ENCODE peak calls at places on chromosome 18, in four cellular contexts. I is K562, W is HCT116, R is HepG2. T is an unnamed sample.

GRCh38 chr18:63553117-63553516 is 10.9 kb downstream of the SERPINB12 start:
- DNase-seq in R (no peak), W (peak), I (no peak), T (no peak)

GRCh38 chr18:12038082-12038660 is 55.5 kb upstream of the ANKRD62 start:
- DNase-seq in R (no peak), W (no peak), I (no peak), T (no peak)

GRCh38 chr18:78612318-78612717 is 367.3 kb upstream of the SALL3 start:
- DNase-seq in R (no peak), W (no peak), I (no peak), T (no peak)

GRCh38 chr18:35189510-35189909 is 51.3 kb upstream of the ZNF397 start:
- DNase-seq in I (no peak), R (no peak), W (no peak), T (no peak)

GRCh38 chr18:66316708-66317107 is 287.2 kb downstream of the CDH19 start:
- DNase-seq in W (no peak), I (no peak), R (no peak), T (no peak)

GRCh38 chr18:12056034-12056883 is 37.4 kb upstream of the ANKRD62 start:
- DNase-seq in W (no peak), I (no peak), R (no peak), T (no peak)

GRCh38 chr18:35949090-35949489 is 23.4 kb upstream of the RMP24 start:
- DNase-seq in I (no peak), R (no peak), W (no peak), T (no peak)

GRCh38 chr18:77058186-77058847 is 74.3 kb downstream of the MBP start:
- DNase-seq in R (no peak), W (no peak), I (no peak), T (no peak)

GRCh38 chr18:26546170-26546874 is 2.0 kb downstream of the KCTD1 start:
- DNase-seq in I (no peak), R (no peak), W (no peak), T (no peak)

GRCh38 chr18:63619661-63620060 is 24.4 kb downstream of the SERPINB4 start:
- DNase-seq in I (no peak), R (no peak), W (no peak), T (no peak)

GRCh38 chr18:21191596-21192307 is 50.3 kb upstream of the GREB1L start:
- DNase-seq in R (peak), W (peak), I (peak), T (no peak)

GRCh38 chr18:62449490-62450104 is 73.2 kb upstream of the ZCCHC2 start:
- DNase-seq in W (no peak), I (no peak), R (no peak), T (no peak)

GRCh38 chr18:51603111-51603510 is 405.6 kb upstream of the MEX3C start:
- DNase-seq in R (no peak), I (no peak), W (no peak), T (no peak)

GRCh38 chr18:21912339-21913239 is 172.0 kb downstream of the MIB1 start:
- DNase-seq in I (no peak), R (no peak), W (no peak), T (no peak)

GRCh38 chr18:12776821-12777471 is 74.1 kb downstream of the PSMG2 start:
- DNase-seq in R (no peak), I (no peak), W (no peak), T (no peak)

GRCh38 chr18:65955747-65956146 is 204.9 kb downstream of the CDH7 start:
- DNase-seq in R (no peak), I (no peak), W (no peak), T (no peak)

GRCh38 chr18:28159055-28159454 is 17.9 kb downstream of the CDH2 start:
- DNase-seq in R (no peak), I (no peak), W (no peak), T (no peak)
- TF ChIP-seq TCF7L2 in R (no peak), I (no peak), W (no peak), T (no peak)

DNA sequence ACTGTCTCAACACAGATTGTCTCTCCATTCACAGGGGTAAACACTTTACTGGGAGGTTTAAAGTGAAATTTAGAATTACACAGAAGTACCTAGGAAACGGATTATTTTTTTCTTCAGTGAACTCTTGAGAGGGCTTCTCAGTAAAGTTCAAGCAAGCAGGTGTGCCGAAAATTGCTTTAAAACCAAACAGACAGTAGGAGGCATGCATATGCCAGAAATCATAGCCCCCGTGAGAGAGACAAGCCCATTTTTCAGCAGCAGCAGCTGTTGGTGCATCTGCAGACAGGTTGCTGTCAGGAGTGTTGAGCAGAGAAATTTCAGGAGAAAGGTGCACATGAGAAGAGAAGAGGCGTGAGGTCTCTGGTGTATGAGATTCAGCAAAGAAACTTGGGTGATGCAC is 2115.5 kb upstream of the CELF4 start:
- DNase-seq in W (no peak), R (no peak), I (no peak), T (no peak)
- TF ChIP-seq CTCF in W (no peak), R (peak), I (no peak), T (no peak)

GRCh38 chr18:53266850-53267249 is 926.9 kb downstream of the DCC start:
- DNase-seq in R (no peak), I (no peak), W (no peak), T (no peak)

DNA sequence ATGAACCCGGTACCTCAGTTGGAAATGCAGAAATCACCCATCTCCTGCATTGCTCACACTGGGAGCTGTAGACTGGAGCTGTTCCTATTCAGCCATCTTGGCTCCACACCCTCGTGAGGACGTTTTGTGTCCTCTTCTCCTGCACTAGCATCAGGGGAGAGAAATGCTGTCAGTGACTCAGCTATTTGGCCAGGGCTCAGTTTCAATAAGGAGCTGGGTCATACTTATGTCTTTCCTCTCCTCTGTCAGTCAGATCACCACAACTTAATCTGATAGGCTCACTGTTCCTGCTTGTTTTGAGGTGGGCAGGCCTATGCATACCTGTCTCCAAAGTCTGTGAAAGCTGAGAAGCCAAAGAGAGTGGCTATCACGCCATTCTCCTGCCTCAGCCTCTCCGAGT is 921.2 kb downstream of the DCC start:
- DNase-seq in I (no peak), W (no peak), R (no peak), T (no peak)
- H3K27ac ChIP-seq in I (no peak), W (no peak), R (no peak), T (no peak)

GRCh38 chr18:75502286-75502685 is 74.8 kb upstream of the SMIM21 start:
- DNase-seq in W (no peak), I (no peak), R (no peak), T (no peak)
- TF ChIP-seq TCF7L2 in W (no peak), I (no peak), R (no peak), T (no peak)

GRCh38 chr18:49398331-49398730 is 62.1 kb downstream of the DYM start:
- DNase-seq in I (no peak), R (no peak), W (no peak), T (no peak)
- TF ChIP-seq CTCF in I (no peak), R (no peak), W (no peak), T (no peak)

DNA sequence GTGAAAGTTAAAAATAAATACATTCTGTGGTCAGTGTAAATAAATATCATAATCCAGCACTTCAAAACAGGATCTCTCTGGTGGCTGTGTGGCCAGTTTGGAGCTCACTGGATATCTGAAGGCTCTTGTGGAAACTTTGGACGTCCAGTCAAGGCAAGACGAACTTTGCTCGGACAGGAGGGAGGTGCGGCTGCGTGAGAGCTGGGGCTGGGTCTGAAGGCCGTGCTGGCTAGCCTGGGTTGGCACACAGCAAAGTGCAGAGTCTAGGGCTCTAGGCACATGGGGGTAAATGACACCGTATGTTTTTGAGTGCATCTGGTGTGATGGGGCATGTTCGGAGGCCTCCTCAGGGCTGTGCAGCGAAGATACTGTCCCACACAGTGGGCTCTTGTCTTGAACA is 78.9 kb upstream of the TXNDC2 start:
- DNase-seq in W (no peak), I (no peak), R (peak), T (no peak)
- H3K27ac ChIP-seq in W (no peak), I (no peak), R (peak), T (peak)

GRCh38 chr18:55404136-55404810 is 183.7 kb downstream of the TCF4 start:
- DNase-seq in R (no peak), I (no peak), W (no peak), T (no peak)

GRCh38 chr18:55405655-55406373 is 182.2 kb downstream of the TCF4 start:
- DNase-seq in W (no peak), I (peak), R (no peak), T (no peak)

GRCh38 chr18:55406374-55407045 is 181.5 kb downstream of the TCF4 start:
- DNase-seq in R (no peak), W (no peak), I (no peak), T (no peak)

GRCh38 chr18:55403555-55403954 is 184.4 kb downstream of the TCF4 start:
- DNase-seq in W (no peak), R (no peak), I (no peak), T (no peak)

GRCh38 chr18:55404811-55405654 is 183.0 kb downstream of the TCF4 start:
- DNase-seq in I (no peak), R (no peak), W (no peak), T (no peak)
- TF ChIP-seq TCF7L2 in I (no peak), R (no peak), W (no peak), T (no peak)

DNA sequence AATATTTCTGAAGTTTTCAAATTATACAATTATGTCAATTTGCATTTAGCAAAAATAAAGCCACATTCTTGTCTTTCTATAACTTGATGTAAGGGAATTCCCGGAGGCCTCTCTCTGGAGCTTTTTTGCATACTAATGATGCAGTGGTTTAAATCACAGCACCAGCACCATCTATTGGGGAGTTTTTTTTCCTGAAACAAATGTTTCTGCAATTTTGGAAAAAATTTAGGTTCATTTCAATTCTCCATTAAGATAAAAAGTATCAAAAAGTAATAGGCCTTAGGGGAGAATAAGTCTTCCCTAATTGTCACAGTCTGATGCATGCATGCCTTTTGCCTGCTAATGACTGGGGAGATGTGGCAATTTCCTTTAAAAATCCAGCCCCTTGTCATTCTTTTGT is 13.5 kb downstream of the CBLN2 start:
- DNase-seq in R (no peak), I (no peak), W (no peak), T (no peak)
- TF ChIP-seq CTCF in R (no peak), I (no peak), W (no peak), T (no peak)

DNA sequence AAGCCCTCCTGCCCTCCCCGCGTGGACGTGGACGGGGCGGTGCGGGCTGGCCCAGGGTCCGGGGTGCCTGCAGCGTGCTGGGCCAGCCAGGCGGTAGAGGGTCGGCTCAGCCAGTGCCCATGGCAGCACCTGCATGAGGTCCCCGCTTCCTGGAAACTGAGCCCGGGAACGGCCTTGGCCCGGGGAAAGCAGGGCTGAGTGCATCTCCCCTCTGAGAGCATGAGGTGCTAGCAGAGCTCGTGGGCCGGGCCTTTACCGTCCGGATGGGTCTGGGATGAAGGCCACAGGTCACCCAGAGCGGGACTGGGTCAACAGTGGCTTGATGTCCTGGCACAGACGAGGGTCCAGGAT is 39.8 kb downstream of the TSHZ1 start:
- DNase-seq in W (no peak), R (no peak), I (no peak), T (no peak)
- H3K27ac ChIP-seq in W (no peak), R (no peak), I (no peak), T (no peak)

DNA sequence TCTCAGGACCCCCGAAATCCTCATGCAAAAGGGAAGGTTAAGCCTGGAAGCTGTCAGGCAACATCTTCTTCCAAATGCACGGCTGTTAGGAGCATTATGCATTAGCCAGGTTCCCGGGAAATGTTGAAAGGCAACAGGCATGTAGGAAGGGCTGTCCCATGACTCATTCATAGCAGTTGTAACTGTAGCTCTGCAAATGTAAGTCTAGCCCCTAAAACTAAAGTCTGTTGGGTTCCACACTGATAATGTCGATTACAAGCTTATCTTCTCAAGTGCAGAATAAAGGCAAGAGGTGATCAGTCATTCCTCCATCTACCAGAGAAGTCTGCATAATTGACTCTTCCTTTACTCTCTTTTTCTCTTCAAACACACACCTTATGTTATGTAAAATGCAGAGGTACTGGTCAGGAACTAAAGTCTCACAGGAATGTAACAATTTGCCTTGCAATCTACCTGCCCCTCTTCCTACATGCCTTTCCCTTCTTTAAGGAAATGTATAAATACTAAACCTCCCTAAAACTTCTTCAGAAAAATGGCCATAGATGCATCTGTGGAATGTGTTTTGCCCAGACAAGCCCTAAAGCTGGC is 99.8 kb downstream of the AKAIN1 start:
- DNase-seq in I (peak), R (no peak), W (no peak), T (no peak)
- TF ChIP-seq TCF7L2 in I (no peak), R (no peak), W (no peak), T (no peak)

T was measured in Panc1.